ENCODE peak calls at places on chromosomes 12 and 14, in four cellular contexts. N is lung microvascular endothelial cell; D is HFFc6; G is stimulated activated CD8-positive, alpha-beta memory T cell treated with anti-CD3 and anti-CD28 coated beads, Interleukin-4, amount 100 ng/mL, for 1 hour. K is an unnamed sample.

GRCh38 chr14:91253795-91254323 is 9.4 kb upstream of the GPR68 start:
- DNase-seq in N (no peak), D (no peak), G (no peak), K (no peak)

GRCh38 chr14:34872822-34873590 is 2.2 kb downstream of the BAZ1A start:
- DNase-seq in N (peak; percentile 41), D (peak; percentile 63), G (no peak), K (peak; percentile 19)

GRCh38 chr12:94615284-94616216 is 34.8 kb downstream of the TMCC3 start:
- DNase-seq in N (peak; percentile 81), D (no peak), G (no peak), K (peak; percentile 60)

GRCh38 chr14:22994762-22995275 is 12.5 kb upstream of the AJUBA start:
- DNase-seq in N (peak; percentile 51), D (peak; percentile 61), G (no peak), K (no peak)

GRCh38 chr12:53657041-53657440 is 18.8 kb downstream of the ATP5MC2 start:
- DNase-seq in N (no peak), D (no peak), G (no peak), K (no peak)

GRCh38 chr14:77116194-77116817 is 18.2 kb downstream of the CIPC start:
- DNase-seq in N (no peak), D (no peak), G (no peak), K (no peak)

GRCh38 chr14:70237710-70238109 is 49.0 kb upstream of the SLC8A3 start:
- DNase-seq in N (no peak), D (no peak), G (no peak), K (no peak)

GRCh38 chr12:108722992-108723766 is 8.1 kb downstream of the CORO1C start:
- DNase-seq in N (peak; percentile 75), D (peak; percentile 96), G (no peak), K (peak; percentile 52)